ENCODE peak calls at places on chromosomes 3 and 15, in five cellular contexts. J, Y, Z, K and M are unnamed samples.

GRCh38 chr3:55485208-55485791 is 1.8 kb downstream of the WNT5A start:
- DNase-seq in J (peak; percentile 95), Y (no peak), Z (no peak), K (peak; percentile 24), M (peak; percentile 92)

GRCh38 chr3:185153861-185154629 is 1.2 kb upstream of the C3orf70 start:
- DNase-seq in J (peak; percentile 57), Y (no peak), Z (no peak), K (peak; percentile 42), M (peak; percentile 30)

GRCh38 chr15:94258246-94258645 is 26.9 kb downstream of the MCTP2 start:
- DNase-seq in J (no peak), Y (no peak), Z (no peak), K (no peak), M (no peak)

GRCh38 chr3:84209473-84209872 is 749.3 kb upstream of the CADM2 start:
- DNase-seq in J (peak; percentile 34), Y (no peak), Z (no peak), K (no peak), M (no peak)

GRCh38 chr15:85707519-85708338 is 87.0 kb downstream of the KLHL25 start:
- DNase-seq in J (no peak), Y (no peak), Z (no peak), K (peak; percentile 93), M (peak; percentile 10)

GRCh38 chr15:72770673-72771328 is 12.8 kb downstream of the ADPGK start:
- DNase-seq in J (peak; percentile 28), Y (no peak), Z (no peak), K (no peak), M (no peak)

GRCh38 chr3:177057768-177058167 is 139.5 kb downstream of the TBL1XR1 start:
- DNase-seq in J (no peak), Y (no peak), Z (no peak), K (no peak), M (no peak)

GRCh38 chr3:132321321-132321720 is 4.1 kb downstream of the ACP3 start:
- DNase-seq in J (no peak), Y (no peak), Z (no peak), K (no peak), M (no peak)

GRCh38 chr3:136994772-136995516 is 37.2 kb downstream of the IL20RB start:
- DNase-seq in J (no peak), Y (no peak), Z (no peak), K (no peak), M (peak; percentile 32)

GRCh38 chr3:33218446-33219174 is at the start of gene SUSD5:
- DNase-seq in J (peak; percentile 81), Y (no peak), Z (no peak), K (no peak), M (peak; percentile 75)

GRCh38 chr15:63764124-63764827 is 69.5 kb downstream of the HERC1 start:
- DNase-seq in J (peak; percentile 27), Y (no peak), Z (no peak), K (no peak), M (no peak)

GRCh38 chr15:68425428-68426060 is 6.4 kb downstream of the ITGA11 start:
- DNase-seq in J (no peak), Y (no peak), Z (no peak), K (no peak), M (no peak)

GRCh38 chr15:56496635-56497034 is 31.7 kb upstream of the MNS1 start:
- DNase-seq in J (peak; percentile 76), Y (peak; percentile 64), Z (peak; percentile 67), K (peak; percentile 60), M (peak; percentile 56)

GRCh38 chr3:124761935-124762334 is 31.7 kb downstream of the UMPS start:
- DNase-seq in J (no peak), Y (no peak), Z (no peak), K (peak; percentile 39), M (no peak)

GRCh38 chr3:177126015-177126773 is 71.1 kb downstream of the TBL1XR1 start:
- DNase-seq in J (no peak), Y (no peak), Z (no peak), K (no peak), M (no peak)

GRCh38 chr3:88997276-88997675 is 110.1 kb upstream of the EPHA3 start:
- DNase-seq in J (no peak), Y (no peak), Z (no peak), K (no peak), M (no peak)

GRCh38 chr3:173501941-173502489 is 104.5 kb downstream of the NLGN1 start:
- DNase-seq in J (no peak), Y (no peak), Z (no peak), K (no peak), M (no peak)

GRCh38 chr3:31762888-31763351 is 218.1 kb downstream of the OSBPL10 start:
- DNase-seq in J (no peak), Y (no peak), Z (no peak), K (no peak), M (no peak)

GRCh38 chr3:143081844-143082778 is 37.5 kb upstream of the CHST2 start:
- DNase-seq in J (no peak), Y (no peak), Z (no peak), K (no peak), M (no peak)

GRCh38 chr3:146308682-146309081 is 57.8 kb upstream of the PLSCR4 start:
- DNase-seq in J (no peak), Y (no peak), Z (no peak), K (no peak), M (no peak)

GRCh38 chr3:105449393-105449792 is 82.7 kb downstream of the ALCAM start:
- DNase-seq in J (no peak), Y (no peak), Z (no peak), K (no peak), M (no peak)

GRCh38 chr3:69085543-69086132 is 901 bp downstream of the ARL6IP5 start:
- DNase-seq in J (no peak), Y (no peak), Z (no peak), K (no peak), M (peak; percentile 35)

GRCh38 chr15:51401872-51402517 is 60.5 kb downstream of the GLDN start:
- DNase-seq in J (peak; percentile 87), Y (no peak), Z (no peak), K (peak; percentile 23), M (peak; percentile 39)

GRCh38 chr3:113533534-113533892 is 1.2 kb downstream of the SIDT1 start:
- DNase-seq in J (no peak), Y (no peak), Z (no peak), K (no peak), M (no peak)

GRCh38 chr3:9141903-9142302 is 107.5 kb downstream of the SRGAP3 start:
- DNase-seq in J (no peak), Y (no peak), Z (no peak), K (no peak), M (no peak)

GRCh38 chr15:63436872-63437375 is 55.3 kb upstream of the CA12 start:
- DNase-seq in J (peak; percentile 56), Y (no peak), Z (no peak), K (peak; percentile 70), M (peak; percentile 71)

GRCh38 chr15:57777034-57777433 is 70.5 kb downstream of the POLR2M start:
- DNase-seq in J (no peak), Y (no peak), Z (no peak), K (no peak), M (no peak)

GRCh38 chr3:196623350-196623749 is 16.1 kb upstream of the NRROS start:
- DNase-seq in J (no peak), Y (no peak), Z (no peak), K (no peak), M (no peak)
- TF ChIP-seq POLR2AphosphoS5 in J (no peak), Y (no peak), Z (no peak), K (no peak), M (no peak)

DNA sequence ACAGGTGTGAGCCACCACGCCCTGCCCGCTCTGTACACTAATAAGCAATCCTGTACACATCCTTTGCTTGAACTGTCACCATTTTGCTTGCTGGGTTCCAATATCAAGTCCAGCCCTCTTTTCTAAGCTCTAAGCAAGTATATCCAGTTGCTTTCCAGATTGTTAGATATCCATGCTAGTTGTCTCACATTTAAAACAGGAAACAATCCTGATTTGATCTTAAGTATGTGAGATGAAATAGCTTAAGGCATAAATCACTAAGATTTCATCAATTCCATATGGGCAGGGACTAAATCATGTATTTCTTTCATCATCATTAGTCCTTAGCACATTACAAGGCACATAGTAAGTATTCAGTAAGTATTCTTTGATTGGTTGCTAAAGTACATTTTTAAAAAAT is 16.2 kb downstream of the ATP11B start:
- DNase-seq in J (no peak), Y (no peak), Z (no peak), K (no peak), M (peak; percentile 15)
- H3K4me1 ChIP-seq in J (no peaks in the 10 kb centered on the region), Y (no peaks in the 10 kb centered on the region), Z (no peaks in the 10 kb centered on the region), K (no peaks in the 10 kb centered on the region), M (peaks cover 14% of the 10 kb centered on the region)

DNA sequence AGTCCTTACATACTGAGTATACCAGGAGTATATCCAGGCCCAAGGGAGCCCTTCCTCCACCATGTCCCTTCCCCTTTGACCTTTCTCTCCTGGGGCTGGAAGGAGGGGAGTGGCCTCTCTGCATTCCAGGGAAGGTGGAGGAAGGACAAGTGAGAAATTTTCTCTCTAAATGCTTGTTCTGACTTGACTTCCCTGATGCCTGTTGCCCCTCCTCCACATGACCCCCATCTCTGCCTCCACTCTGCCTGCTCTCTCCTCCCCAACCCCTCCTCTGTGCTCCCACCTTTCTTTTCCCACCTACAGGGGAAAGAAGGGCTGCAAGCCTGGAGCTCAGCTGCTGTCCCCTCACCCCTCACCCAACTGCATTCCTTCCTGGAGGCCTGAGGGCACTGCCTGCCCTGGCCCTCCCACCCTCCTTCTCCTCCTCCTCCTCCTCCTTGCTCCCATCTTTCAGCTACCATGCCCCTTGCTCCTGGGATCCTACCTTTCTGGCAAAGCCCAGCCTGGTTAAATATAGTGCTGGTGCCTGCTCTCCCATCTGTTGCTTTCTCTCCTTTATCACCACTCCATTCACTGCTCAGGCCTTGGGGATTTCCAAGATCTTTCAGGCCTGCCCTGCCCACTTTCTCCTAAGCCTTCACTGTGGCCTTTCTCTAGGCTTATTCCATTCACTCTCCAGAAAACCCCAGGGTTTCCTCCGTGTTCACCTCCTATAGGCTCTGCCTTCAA is 8.5 kb upstream of the DAG1 start:
- DNase-seq in J (peak; percentile 88), Y (no peak), Z (no peak), K (no peak), M (no peak)
- TF ChIP-seq REST in J (no peak), Y (no peak), Z (no peak), K (no peak), M (no peak)

DNA sequence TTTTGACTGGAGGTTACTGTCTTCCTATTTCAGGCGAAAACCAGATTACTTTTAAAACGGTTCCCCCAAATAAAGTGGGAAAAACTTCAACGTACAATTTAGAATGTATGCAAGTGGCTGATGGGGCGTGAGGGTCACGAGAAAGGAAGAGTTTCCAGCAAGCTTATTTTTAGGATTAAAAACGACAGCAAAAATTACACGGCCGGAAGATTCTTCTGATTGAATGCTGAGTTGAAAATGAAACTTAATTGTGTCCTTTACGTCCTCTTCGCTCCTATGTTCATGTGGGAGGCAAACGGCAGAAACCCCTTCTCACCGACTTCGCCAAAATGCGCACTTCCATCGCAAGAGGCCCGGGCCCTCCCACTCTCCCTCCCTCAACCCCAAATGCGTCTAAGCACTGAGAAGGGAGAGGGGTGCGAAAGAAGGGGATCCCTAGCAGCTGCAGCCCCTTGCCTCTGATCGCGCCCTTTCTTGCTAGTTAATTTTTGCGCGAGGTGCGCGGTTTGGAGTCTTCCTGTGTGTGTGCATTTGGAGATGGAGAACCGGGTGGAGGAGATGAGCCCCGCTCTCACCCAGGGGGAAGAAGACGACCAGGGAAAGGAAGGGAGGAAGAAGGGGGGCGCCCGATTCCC is 648 bp downstream of the CD47 start:
- DNase-seq in J (peak; percentile 75), Y (no peak), Z (no peak), K (no peak), M (no peak)
- TF ChIP-seq POLR2AphosphoS5 in J (no peak), Y (no peak), Z (no peak), K (no peak), M (no peak)

GRCh38 chr3:52277972-52278509 is 408 bp downstream of the WDR82 start:
- DNase-seq in J (peak; percentile 62), Y (no peak), Z (no peak), K (no peak), M (peak; percentile 80)
- H3K4me1 ChIP-seq in J (peaks cover 21% of the 10 kb centered on the region), Y (peaks cover 25% of the 10 kb centered on the region), Z (peaks cover 48% of the 10 kb centered on the region), K (peaks cover 74% of the 10 kb centered on the region), M (peaks cover 20% of the 10 kb centered on the region)